ENCODE peak calls at places on chromosomes 6 and 20, in seven cellular contexts. D is amniotic stem cell; M is activated T-helper 2 cell treated with anti-CD3 and anti-CD28 coated beads, Interferon-gamma antibody, Interleukin-2, Interleukin-4, amounts not matched to agents 10 μg/mL and 5 μg/mL and 100 μg/mL, durations not matched to agents 14 hours and 24 hours and 36 hours; S is ELF-1; U is COLO829; R is EL; H is progenitor cell of endocrine pancreas. T is an unnamed sample.

GRCh38 chr20:8043687-8044278 is 24.2 kb upstream of the TMX4 start:
- DNase-seq in R (peak), S (no peak), D (peak), H (no peak), M (no peak), U (peak), T (no peak)

GRCh38 chr20:58908216-58908615 is 55.7 kb downstream of the GNAS start:
- DNase-seq in U (no peak), D (no peak), R (no peak), H (no peak), M (no peak), S (no peak), T (no peak)

GRCh38 chr6:124958759-124959354 is 3.4 kb upstream of the RNF217 start:
- DNase-seq in R (peak), U (no peak), H (no peak), D (no peak), M (no peak), S (no peak), T (no peak)

GRCh38 chr20:61684136-61684535 is 381.5 kb downstream of the TAF4 start:
- DNase-seq in S (no peak), U (no peak), R (no peak), M (no peak), H (no peak), D (no peak), T (no peak)

GRCh38 chr6:2224847-2225382 is 20.5 kb downstream of the GMDS start:
- DNase-seq in D (no peak), M (no peak), R (no peak), H (no peak), U (no peak), S (no peak), T (no peak)

GRCh38 chr20:17372831-17373440 is 146.1 kb downstream of the PCSK2 start:
- DNase-seq in U (no peak), M (no peak), R (no peak), D (no peak), H (no peak), S (no peak), T (no peak)

GRCh38 chr6:126302191-126302590 is 37.7 kb upstream of the CENPW start:
- DNase-seq in M (no peak), H (no peak), U (peak), S (no peak), R (no peak), D (no peak), T (no peak)

GRCh38 chr20:41424546-41424945 is 57.9 kb upstream of the EMILIN3 start:
- DNase-seq in D (no peak), M (no peak), H (no peak), R (no peak), U (peak), S (no peak), T (no peak)

GRCh38 chr6:40500227-40500626 is 86.9 kb downstream of the LRFN2 start:
- DNase-seq in D (no peak), H (no peak), M (no peak), R (no peak), S (no peak), U (no peak), T (peak)

GRCh38 chr6:41767112-41767946 is 12.4 kb downstream of the FRS3 start:
- DNase-seq in U (peak), R (peak), D (peak), S (peak), H (no peak), M (no peak), T (peak)

GRCh38 chr6:35146453-35146852 is 5.3 kb upstream of the TCP11 start:
- DNase-seq in U (peak), D (no peak), S (peak), M (no peak), H (peak), R (peak), T (no peak)

GRCh38 chr20:8788831-8789230 is 280.1 kb upstream of the PLCB4 start:
- DNase-seq in M (no peak), U (no peak), H (no peak), R (no peak), D (no peak), S (peak), T (no peak)

GRCh38 chr20:5719861-5720401 is 30.3 kb upstream of the SHLD1 start:
- DNase-seq in D (no peak), M (no peak), S (no peak), U (no peak), H (no peak), R (peak), T (no peak)

GRCh38 chr6:108518714-108519576 is 41.8 kb upstream of the FOXO3 start:
- DNase-seq in H (no peak), U (no peak), S (peak), R (peak), M (no peak), D (no peak), T (no peak)

GRCh38 chr6:79422666-79423065 is 114.6 kb downstream of the LCA5 start:
- DNase-seq in D (no peak), M (no peak), R (no peak), U (no peak), H (no peak), S (no peak), T (no peak)

GRCh38 chr6:124099520-124099919 is 295.9 kb downstream of the NKAIN2 start:
- DNase-seq in D (no peak), R (no peak), H (no peak), U (no peak), S (no peak), M (no peak), T (no peak)

GRCh38 chr20:59123011-59123676 is 40.5 kb upstream of the ZNF831 start:
- DNase-seq in D (no peak), U (no peak), M (no peak), R (no peak), S (no peak), H (no peak), T (no peak)

GRCh38 chr6:146028250-146028789 is 542 bp upstream of the GRM1 start:
- DNase-seq in M (peak), R (peak), S (peak), U (peak), D (peak), H (peak), T (no peak)

GRCh38 chr6:5115168-5115567 is 30.0 kb downstream of the PPP1R3G start:
- DNase-seq in S (no peak), M (no peak), D (no peak), U (no peak), R (no peak), H (no peak), T (peak)

GRCh38 chr6:110341671-110342304 is 16.4 kb downstream of the METTL24 start:
- DNase-seq in M (no peak), R (peak), U (no peak), S (peak), H (no peak), D (no peak), T (no peak)

GRCh38 chr6:121403981-121404380 is 31.5 kb upstream of the GJA1 start:
- DNase-seq in R (no peak), U (no peak), M (no peak), D (no peak), H (no peak), S (no peak), T (no peak)

GRCh38 chr6:43977404-43978111 is 149.7 kb downstream of the MRPL14 start:
- DNase-seq in R (no peak), S (no peak), U (no peak), M (no peak), H (no peak), D (no peak), T (peak)

GRCh38 chr6:43489277-43490072 is 12.1 kb downstream of the TJAP1 start:
- DNase-seq in D (no peak), H (no peak), R (no peak), U (peak), M (no peak), S (peak), T (no peak)

GRCh38 chr20:35303735-35304431 is 11.7 kb upstream of the FAM83C start:
- DNase-seq in D (peak), M (peak), R (peak), S (peak), U (peak), H (peak), T (peak)

GRCh38 chr20:16349518-16350295 is 223.5 kb downstream of the KIF16B start:
- DNase-seq in R (peak), U (no peak), S (no peak), H (no peak), M (no peak), D (no peak), T (no peak)

GRCh38 chr6:115891111-115891669 is 169.5 kb downstream of the FRK start:
- DNase-seq in R (peak), D (peak), M (no peak), U (no peak), H (no peak), S (no peak), T (no peak)

GRCh38 chr6:10389739-10390494 is 25.0 kb downstream of the TFAP2A start:
- DNase-seq in D (no peak), S (peak), R (no peak), U (no peak), M (no peak), H (no peak), T (peak)

GRCh38 chr6:164749126-164749758 is 560.2 kb downstream of the C6orf118 start:
- DNase-seq in M (no peak), U (no peak), D (no peak), R (no peak), S (no peak), H (no peak), T (no peak)

GRCh38 chr6:67629268-67629667 is 1005.8 kb upstream of the ADGRB3 start:
- DNase-seq in D (no peak), H (no peak), M (no peak), U (no peak), R (no peak), S (no peak), T (no peak)